ENCODE peak calls at places on chromosome 5, in seven cellular contexts. U is HCT116, R is body of pancreas, A is RWPE1, T is fibroblast of mammary gland, M is brain microvascular endothelial cell, Y is retinal pigment epithelial cell. N is an unnamed sample.
A peak's percentile ranks its signal among the peaks of the same experiment; 100 is the strongest.

GRCh38 chr5:88675159-88675757 is 207.7 kb downstream of the MEF2C start:
- DNase-seq in R (no peak), M (no peak), U (no peak), T (no peak), A (no peak), Y (no peak), N (no peak)

GRCh38 chr5:150215978-150216944 is 26.4 kb downstream of the SLC6A7 start:
- DNase-seq in U (no peak), R (no peak), M (no peak), A (no peak), T (peak; percentile 52), Y (no peak), N (peak; percentile 31)

GRCh38 chr5:129904667-129905466 is 602 bp downstream of the CHSY3 start:
- DNase-seq in U (no peak), R (peak; percentile 28), Y (no peak), A (peak; percentile 26), M (peak; percentile 13), T (peak; percentile 10), N (peak; percentile 21)

GRCh38 chr5:55597014-55597981 is 62.5 kb upstream of the PLPP1 start:
- DNase-seq in M (peak; percentile 36), Y (no peak), T (peak; percentile 92), R (peak; percentile 28), A (peak; percentile 61), U (peak; percentile 54), N (no peak)

GRCh38 chr5:6572825-6573380 is 59.9 kb downstream of the NSUN2 start:
- DNase-seq in U (no peak), M (no peak), Y (no peak), T (no peak), R (no peak), A (no peak), N (no peak)

GRCh38 chr5:64874753-64875152 is 106.0 kb downstream of the CWC27 start:
- DNase-seq in R (no peak), T (peak; percentile 17), A (no peak), Y (no peak), U (no peak), M (no peak), N (no peak)

GRCh38 chr5:132777209-132778069 is at the start of gene SEPTIN8:
- DNase-seq in A (peak; percentile 86), R (peak; percentile 64), T (peak; percentile 43), Y (no peak), M (no peak), U (no peak), N (peak; percentile 68)

GRCh38 chr5:178194026-178194425 is 6.9 kb upstream of the GMCL2 start:
- DNase-seq in T (no peak), U (no peak), R (no peak), A (no peak), M (no peak), Y (no peak), N (no peak)

GRCh38 chr5:39231705-39232525 is 12.6 kb upstream of the FYB1 start:
- DNase-seq in R (no peak), T (peak; percentile 23), A (peak; percentile 61), U (no peak), Y (peak; percentile 86), M (peak; percentile 27), N (peak; percentile 37)

GRCh38 chr5:109744261-109744660 is 54.5 kb downstream of the MAN2A1 start:
- DNase-seq in R (no peak), U (no peak), T (no peak), M (no peak), Y (no peak), A (peak; percentile 18), N (no peak)

GRCh38 chr5:67182406-67182805 is 14.2 kb downstream of the CD180 start:
- DNase-seq in M (peak; percentile 87), R (peak; percentile 27), U (no peak), Y (peak; percentile 62), A (no peak), T (peak; percentile 90), N (peak; percentile 21)

GRCh38 chr5:12413585-12413984 is 509.3 kb upstream of the CTNND2 start:
- DNase-seq in R (no peak), U (no peak), A (no peak), T (no peak), M (no peak), Y (no peak), N (no peak)

GRCh38 chr5:9776525-9776924 is 146.4 kb upstream of the TAS2R1 start:
- DNase-seq in A (no peak), Y (no peak), T (no peak), M (peak; percentile 32), U (no peak), R (no peak), N (no peak)

GRCh38 chr5:34687269-34688011 is 31.3 kb downstream of the RAI14 start:
- DNase-seq in R (peak; percentile 19), Y (no peak), A (no peak), U (peak; percentile 28), M (peak; percentile 90), T (peak; percentile 77), N (peak; percentile 24)

GRCh38 chr5:156815988-156816599 is 34.0 kb upstream of the PPP1R2B start:
- DNase-seq in T (peak; percentile 36), U (no peak), R (peak; percentile 45), A (no peak), M (no peak), Y (no peak), N (peak; percentile 64)

GRCh38 chr5:147565524-147565923 is 55.7 kb upstream of the DPYSL3 start:
- DNase-seq in T (peak; percentile 80), R (no peak), M (peak; percentile 65), Y (no peak), U (no peak), A (peak; percentile 50), N (no peak)

GRCh38 chr5:33400675-33401074 is 40.1 kb upstream of the TARS1 start:
- DNase-seq in A (no peak), R (no peak), M (no peak), Y (no peak), U (no peak), T (no peak), N (peak; percentile 7)

DNA sequence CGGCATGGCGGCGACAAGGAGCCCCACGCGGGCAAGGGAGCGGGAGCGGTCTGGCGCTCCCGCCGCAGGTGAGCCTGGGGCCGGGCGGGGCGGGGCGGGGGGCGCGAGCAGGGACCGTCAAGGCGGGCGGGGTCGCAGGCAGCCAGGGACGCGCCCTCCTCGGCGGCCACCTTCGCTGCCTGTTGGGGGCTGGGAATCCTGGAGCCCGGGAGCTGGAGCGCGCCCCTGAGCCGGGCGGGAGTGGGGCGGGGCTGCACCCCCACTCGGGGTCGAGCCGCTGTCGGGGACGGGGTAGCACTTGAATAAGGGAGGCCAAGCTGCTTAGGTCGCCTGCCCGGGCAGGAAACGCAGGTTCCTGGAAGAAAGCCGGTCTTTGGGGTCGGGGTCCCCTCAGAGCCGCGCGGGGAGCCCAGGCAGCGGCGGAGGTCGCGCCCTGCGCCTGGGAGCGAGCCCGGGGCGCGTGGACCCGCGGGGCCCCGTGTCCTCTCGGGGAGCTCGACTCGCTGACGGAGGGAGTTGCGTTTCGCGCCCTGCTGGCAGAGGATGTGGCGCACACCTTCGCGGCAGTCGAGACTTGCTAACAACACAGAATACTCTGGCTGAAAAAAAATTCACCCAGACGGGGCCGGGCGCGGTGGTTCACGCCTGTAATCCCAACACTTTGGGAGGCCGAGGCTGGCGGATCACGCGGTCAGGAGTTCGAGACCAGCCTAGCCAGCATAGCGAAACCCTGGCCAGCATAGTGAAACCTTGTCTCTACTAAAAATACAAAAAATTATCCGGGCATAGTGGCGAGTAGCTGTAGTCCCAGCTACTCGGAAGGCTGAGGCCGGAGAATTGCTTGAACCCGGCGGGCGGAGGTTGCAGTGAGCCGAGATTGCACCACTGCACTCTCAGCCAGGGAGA is 552 bp downstream of the OTULINL start:
- DNase-seq in T (peak; percentile 13), R (peak; percentile 75), M (peak; percentile 6), Y (no peak), U (peak; percentile 33), A (peak; percentile 37), N (peak; percentile 70)
- TF ChIP-seq CTCF in T (no peak), R (peak; percentile 39), M (peak; percentile 32), Y (no peak), U (peak; percentile 28), A (no peak), N (no peak)

DNA sequence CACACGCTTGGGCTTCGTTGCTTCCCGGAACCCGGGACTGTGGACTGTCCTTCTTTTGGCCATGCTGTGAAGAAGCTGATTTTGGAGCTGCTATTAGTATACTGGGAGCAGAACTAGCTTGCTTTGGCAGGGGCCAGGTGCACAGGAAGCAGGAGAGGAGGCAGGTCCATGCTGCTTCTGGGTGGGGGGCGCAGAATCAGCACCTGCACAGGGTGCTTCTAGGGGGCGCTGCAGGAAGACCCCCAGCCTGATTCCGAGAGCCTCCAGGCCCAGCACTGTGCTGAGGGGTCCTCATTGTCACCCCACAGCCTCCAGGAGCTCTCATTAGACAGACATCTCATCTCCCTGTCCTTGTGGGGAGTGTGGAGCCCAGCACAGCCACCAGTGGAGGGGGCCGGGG is 252.6 kb upstream of the IRX4 start:
- DNase-seq in T (no peak), Y (no peak), U (no peak), A (no peak), R (no peak), M (no peak), N (no peak)
- TF ChIP-seq CTCF in T (no peak), Y (no peak), U (no peak), A (no peak), R (no peak), M (no peak), N (no peak)

GRCh38 chr5:124584991-124585715 is 161.3 kb downstream of the ZNF608 start:
- DNase-seq in Y (no peak), T (peak; percentile 15), U (peak; percentile 15), A (no peak), M (no peak), R (no peak), N (no peak)

GRCh38 chr5:124583469-124584350 is 162.7 kb downstream of the ZNF608 start:
- DNase-seq in T (peak; percentile 86), Y (no peak), U (peak; percentile 40), R (no peak), A (peak; percentile 82), M (peak; percentile 86), N (peak; percentile 51)

GRCh38 chr5:124580512-124580911 is 165.9 kb downstream of the ZNF608 start:
- DNase-seq in U (no peak), A (no peak), T (no peak), R (no peak), Y (no peak), M (no peak), N (no peak)

GRCh38 chr5:124581866-124582650 is 164.4 kb downstream of the ZNF608 start:
- DNase-seq in U (no peak), T (no peak), A (no peak), R (no peak), M (no peak), Y (no peak), N (no peak)

GRCh38 chr5:124580925-124581821 is 165.3 kb downstream of the ZNF608 start:
- DNase-seq in R (peak; percentile 59), M (peak; percentile 24), A (no peak), Y (no peak), U (no peak), T (no peak), N (peak; percentile 73)
- TF ChIP-seq CTCF in R (no peak), M (no peak), A (no peak), Y (no peak), U (no peak), T (no peak), N (no peak)

DNA sequence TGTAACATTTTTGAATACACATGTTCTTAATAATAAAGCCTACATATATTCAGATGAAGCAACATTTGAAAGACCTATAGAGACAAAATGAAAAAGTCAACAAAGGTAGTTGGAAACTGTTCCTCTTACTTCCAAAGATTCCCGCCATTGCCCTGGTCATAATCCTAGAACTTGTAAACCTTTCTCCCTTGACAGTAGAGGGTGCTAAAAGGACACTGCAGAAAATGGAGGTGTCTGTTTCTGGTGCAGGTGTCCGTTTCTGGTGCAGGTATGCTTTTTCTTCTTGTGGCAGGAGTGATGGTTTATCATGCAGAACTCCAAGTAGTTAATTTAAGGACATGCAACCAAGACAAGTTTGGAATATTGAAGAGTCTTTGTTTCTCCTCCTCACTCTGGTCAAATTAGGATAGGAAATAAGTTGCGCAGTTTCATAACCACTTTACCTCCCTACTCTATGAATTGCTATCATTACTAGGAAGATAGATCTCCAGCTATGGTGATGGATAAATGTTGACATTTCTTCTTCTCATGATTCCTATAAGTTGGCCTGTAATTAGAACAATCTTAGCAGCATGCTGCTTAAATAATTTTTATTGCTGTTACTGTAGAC is 56.0 kb upstream of the FAM174A start:
- DNase-seq in R (no peak), A (peak; percentile 51), Y (no peak), U (peak; percentile 43), M (no peak), T (peak; percentile 19), N (peak; percentile 46)
- TF ChIP-seq CTCF in R (peak; percentile 75), A (peak; percentile 81), Y (peak; percentile 52), U (peak; percentile 57), M (peak; percentile 63), T (peak; percentile 46), N (peak; percentile 65)